ENCODE peak calls at places on chromosome 2, in ten cellular contexts. D is cardiac muscle cell, F is heart right ventricle, C is psoas muscle, O is A549, Y is endothelial cell, I is hippocampal formation, Z is NCI-H774, H is RPMI8226, A is RWPE2. K is an unnamed sample.

GRCh38 chr2:70870790-70871189 is 35.2 kb upstream of the CD207 start:
- DNase-seq in D (no peak), F (no peak), C (no peak), O (no peak), Y (no peak), I (no peak), Z (no peak), H (no peak), A (no peak), K (no peak)

GRCh38 chr2:47227532-47228166 is 72.5 kb upstream of the STPG4 start:
- DNase-seq in D (no peak), F (no peak), C (no peak), O (no peak), Y (no peak), I (no peak), Z (no peak), H (no peak), A (no peak), K (no peak)

GRCh38 chr2:42298132-42298531 is 62.9 kb downstream of the COX7A2L start:
- DNase-seq in D (no peak), F (no peak), C (no peak), O (no peak), Y (no peak), I (no peak), Z (no peak), H (no peak), A (no peak), K (no peak)

GRCh38 chr2:17747684-17748452 is 5.7 kb downstream of the SMC6 start:
- DNase-seq in D (no peak), F (no peak), C (no peak), O (peak; percentile 88), Y (no peak), I (no peak), Z (no peak), H (no peak), A (no peak), K (no peak)

GRCh38 chr2:237452846-237453245 is 34.2 kb upstream of the MLPH start:
- DNase-seq in D (no peak), F (no peak), C (no peak), O (no peak), Y (no peak), I (no peak), Z (no peak), H (no peak), A (no peak), K (no peak)

GRCh38 chr2:206115026-206115578 is 29.1 kb upstream of the INO80D start:
- DNase-seq in D (no peak), F (no peak), C (no peak), O (peak; percentile 34), Y (no peak), I (no peak), Z (no peak), H (no peak), A (no peak), K (no peak)

GRCh38 chr2:207256476-207257207 is 90.9 kb upstream of the KLF7 start:
- DNase-seq in D (peak; percentile 58), F (no peak), C (no peak), O (no peak), Y (no peak), I (no peak), Z (no peak), H (no peak), A (no peak), K (no peak)

GRCh38 chr2:74267068-74267467 is 68.7 kb downstream of the MTHFD2 start:
- DNase-seq in D (no peak), F (no peak), C (no peak), O (peak; percentile 56), Y (no peak), I (no peak), Z (peak; percentile 41), H (peak; percentile 68), A (no peak), K (peak; percentile 41)

GRCh38 chr2:189534854-189535253 is 45.7 kb downstream of the SLC40A1 start:
- DNase-seq in D (peak; percentile 29), F (no peak), C (no peak), O (peak; percentile 71), Y (no peak), I (no peak), Z (no peak), H (no peak), A (no peak), K (no peak)

GRCh38 chr2:187408926-187409325 is 39.1 kb downstream of the CALCRL start:
- DNase-seq in D (no peak), F (no peak), C (no peak), O (no peak), Y (no peak), I (no peak), Z (no peak), H (no peak), A (no peak), K (no peak)